ENCODE peak calls at places on chromosomes 4 and X, in nine cellular contexts. A is heart right ventricle, B is GM23338, Z is H9, K is neural progenitor cell, Y is Peyer's patch, S is psoas muscle, W is body of pancreas, M is substantia nigra. E is an unnamed sample.

GRCh38 chrX:50586407-50586806 is 115.8 kb upstream of the DGKK start:
- DNase-seq in Y (no peak), A (no peak), W (no peak), B (no peak), S (no peak), M (no peak), K (no peak), Z (no peak), E (no peak)

GRCh38 chr4:184476660-184477059 is 2.3 kb upstream of the IRF2 start:
- DNase-seq in M (peak), S (no peak), B (no peak), W (no peak), K (no peak), Y (no peak), A (no peak), Z (no peak), E (no peak)

GRCh38 chr4:105291920-105292319 is 145.2 kb downstream of the TET2 start:
- DNase-seq in Z (no peak), M (no peak), K (no peak), B (no peak), Y (no peak), W (no peak), S (no peak), A (no peak), E (no peak)

GRCh38 chrX:31449975-31450374 is 378.1 kb upstream of the FTHL17 start:
- DNase-seq in Z (no peak), M (no peak), S (no peak), K (no peak), A (no peak), B (no peak), W (no peak), Y (no peak), E (no peak)

GRCh38 chrX:2828404-2829065 is at the start of gene GYG2:
- DNase-seq in B (peak), S (no peak), M (no peak), A (no peak), Z (peak), Y (no peak), W (peak), K (peak), E (no peak)

GRCh38 chr4:15078682-15079642 is 76.7 kb downstream of the CPEB2 start:
- DNase-seq in A (no peak), Y (no peak), K (no peak), M (no peak), B (no peak), W (no peak), Z (no peak), S (no peak), E (no peak)

GRCh38 chrX:47297874-47298273 is 65.1 kb downstream of the USP11 start:
- DNase-seq in B (no peak), W (peak), Y (no peak), Z (no peak), M (no peak), A (no peak), S (no peak), K (no peak), E (no peak)

GRCh38 chr4:54542540-54543041 is 115.2 kb upstream of the KIT start:
- DNase-seq in S (no peak), M (no peak), W (no peak), Y (no peak), A (no peak), B (peak), Z (no peak), K (peak), E (no peak)

GRCh38 chr4:24489870-24490269 is 94.5 kb downstream of the DHX15 start:
- DNase-seq in S (peak), M (no peak), A (peak), W (no peak), K (no peak), B (no peak), Y (no peak), Z (no peak), E (no peak)

GRCh38 chrX:69150294-69150960 is 14.8 kb downstream of the PJA1 start:
- DNase-seq in K (no peak), S (no peak), A (no peak), Z (no peak), B (peak), W (no peak), M (no peak), Y (no peak), E (no peak)

GRCh38 chr4:126144838-126145237 is 830.1 kb downstream of the FAT4 start:
- DNase-seq in W (no peak), B (no peak), M (no peak), A (no peak), Z (no peak), K (no peak), Y (no peak), S (no peak), E (no peak)

GRCh38 chrX:129347291-129347690 is 176.0 kb downstream of the SMARCA1 start:
- DNase-seq in M (no peak), A (no peak), W (no peak), S (no peak), B (peak), Z (peak), K (peak), Y (no peak), E (no peak)

GRCh38 chr4:127400736-127401346 is 231.9 kb upstream of the INTU start:
- DNase-seq in K (peak), M (no peak), W (peak), Y (no peak), Z (peak), S (peak), B (peak), A (peak), E (no peak)

GRCh38 chrX:114611018-114611619 is 27.2 kb downstream of the HTR2C start:
- DNase-seq in Y (peak), W (peak), M (no peak), S (no peak), B (peak), Z (no peak), A (peak), K (peak), E (no peak)

GRCh38 chr4:1196421-1197183 is 24.2 kb upstream of the SPON2 start:
- DNase-seq in Z (no peak), S (no peak), K (no peak), A (no peak), M (no peak), Y (peak), B (no peak), W (no peak), E (no peak)

GRCh38 chrX:123756320-123756719 is 23.5 kb upstream of the THOC2 start:
- DNase-seq in Y (no peak), M (no peak), K (no peak), S (no peak), W (no peak), B (no peak), Z (no peak), A (no peak), E (no peak)

GRCh38 chr4:178140326-178140915 is 698.2 kb upstream of the AGA start:
- DNase-seq in W (no peak), A (no peak), K (no peak), M (no peak), Z (no peak), B (no peak), Y (no peak), S (no peak), E (no peak)

GRCh38 chrX:19852014-19853005 is 35.1 kb downstream of the SH3KBP1 start:
- DNase-seq in A (peak), Y (no peak), K (no peak), S (no peak), W (no peak), B (no peak), M (no peak), Z (no peak), E (no peak)

GRCh38 chr4:37601527-37601926 is 84.6 kb downstream of the RELL1 start:
- DNase-seq in W (peak), B (no peak), Y (no peak), A (no peak), M (no peak), Z (no peak), K (no peak), S (no peak), E (no peak)

GRCh38 chr4:184265566-184266351 is 48.1 kb upstream of the ENPP6 start:
- DNase-seq in S (no peak), Y (peak), W (no peak), A (no peak), Z (no peak), B (no peak), M (no peak), K (no peak), E (no peak)

GRCh38 chrX:123976671-123977316 is 15.3 kb downstream of the STAG2 start:
- DNase-seq in A (no peak), K (no peak), Z (no peak), S (no peak), B (peak), W (no peak), M (no peak), Y (no peak), E (no peak)

GRCh38 chrX:40066700-40067099 is 31.1 kb downstream of the BCOR start:
- DNase-seq in S (no peak), K (no peak), Y (no peak), A (no peak), B (no peak), M (no peak), Z (no peak), W (no peak), E (no peak)
- H3K27ac ChIP-seq in S (no peak), K (no peak), Y (no peak), A (no peak), B (no peak), M (no peak), Z (no peak), W (no peak), E (no peak)

GRCh38 chrX:102650903-102651241 is 411 bp upstream of the GPRASP1 start:
- DNase-seq in Z (no peak), W (no peak), A (no peak), Y (no peak), K (no peak), S (no peak), B (no peak), M (no peak), E (no peak)
- H3K27ac ChIP-seq in Z (no peak), W (no peak), A (no peak), Y (peak), K (no peak), S (no peak), B (no peak), M (no peak), E (peak)

GRCh38 chr4:88823058-88823919 is 125.7 kb upstream of the NAP1L5 start:
- DNase-seq in S (peak), Y (peak), W (peak), Z (peak), M (peak), K (peak), A (peak), B (peak), E (peak)

GRCh38 chr4:88818650-88819470 is 121.2 kb upstream of the NAP1L5 start:
- DNase-seq in A (peak), M (peak), S (peak), B (peak), K (peak), Y (peak), Z (peak), W (peak), E (no peak)

GRCh38 chr4:88820723-88821368 is 123.2 kb upstream of the NAP1L5 start:
- DNase-seq in M (no peak), Z (no peak), S (no peak), K (no peak), Y (no peak), B (peak), A (no peak), W (no peak), E (no peak)

GRCh38 chr4:88817740-88818139 is 120.1 kb upstream of the NAP1L5 start:
- DNase-seq in B (no peak), Z (no peak), Y (no peak), A (no peak), S (no peak), W (no peak), K (no peak), M (no peak), E (no peak)

GRCh38 chr4:88822034-88822433 is 124.4 kb upstream of the NAP1L5 start:
- DNase-seq in M (no peak), Z (no peak), B (no peak), S (no peak), W (no peak), K (no peak), Y (no peak), A (no peak), E (no peak)
- H3K27ac ChIP-seq in M (peak), Z (no peak), B (peak), S (peak), W (peak), K (no peak), Y (peak), A (peak), E (peak)

GRCh38 chrX:43589735-43590515 is 66.2 kb upstream of the MAOA start:
- DNase-seq in B (no peak), Z (no peak), Y (no peak), K (no peak), W (no peak), M (no peak), S (no peak), A (no peak), E (no peak)
- H3K27ac ChIP-seq in B (no peak), Z (no peak), Y (peak), K (no peak), W (peak), M (no peak), S (no peak), A (no peak), E (peak)

GRCh38 chr4:70893790-70894189 is 8.4 kb upstream of the MOB1B start:
- DNase-seq in Z (no peak), S (no peak), W (no peak), B (no peak), A (no peak), M (no peak), K (no peak), Y (no peak), E (no peak)

GRCh38 chr4:70895405-70895804 is 6.8 kb upstream of the MOB1B start:
- DNase-seq in W (no peak), Z (no peak), A (peak), B (no peak), S (no peak), Y (no peak), K (no peak), M (no peak), E (no peak)

GRCh38 chr4:70895846-70896435 is 6.2 kb upstream of the MOB1B start:
- DNase-seq in W (no peak), A (peak), K (no peak), Z (no peak), Y (no peak), M (no peak), S (no peak), B (no peak), E (no peak)

DNA sequence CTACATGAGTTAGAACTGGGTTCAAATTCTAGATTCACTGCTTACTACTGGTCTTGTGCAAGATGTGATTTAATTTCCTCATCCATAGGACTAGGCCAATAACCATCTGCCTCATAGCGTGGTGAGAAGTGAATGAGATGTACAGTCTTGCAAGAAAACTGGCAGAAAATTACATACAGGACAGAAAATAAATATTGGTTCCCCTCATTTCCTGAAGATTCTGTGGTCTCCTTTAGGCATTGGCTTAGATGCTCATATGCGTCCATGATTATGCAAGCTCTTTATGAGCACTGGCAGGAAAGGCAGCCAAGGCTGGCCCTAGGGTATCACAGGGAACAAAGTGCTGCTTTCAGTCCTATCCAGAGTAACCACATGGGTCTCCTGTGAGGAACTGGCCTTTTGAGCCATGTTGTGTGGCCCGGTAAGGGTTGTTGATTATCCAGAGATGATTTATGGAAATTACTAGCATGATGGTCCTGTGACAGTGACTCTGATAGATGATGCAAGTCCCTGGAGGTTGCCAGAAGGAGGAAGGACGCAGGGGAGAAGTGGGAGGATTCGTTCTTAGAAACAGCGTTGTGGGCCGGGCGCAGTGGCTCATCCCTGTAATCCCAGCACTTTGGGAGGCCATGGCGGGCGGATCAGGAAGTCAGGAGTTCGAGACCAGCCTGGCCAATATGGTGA is 9.9 kb upstream of the MOB1B start:
- DNase-seq in S (no peak), B (no peak), Z (no peak), M (no peak), A (peak), K (no peak), W (no peak), Y (no peak), E (no peak)
- H3K27ac ChIP-seq in S (no peak), B (no peak), Z (no peak), M (no peak), A (no peak), K (no peak), W (peak), Y (no peak), E (no peak)

GRCh38 chrX:78321809-78322208 is 5.6 kb downstream of the CYSLTR1 start:
- DNase-seq in S (no peak), K (no peak), Y (peak), W (peak), M (no peak), Z (no peak), B (no peak), A (peak), E (no peak)
- H3K27ac ChIP-seq in S (no peak), K (no peak), Y (no peak), W (no peak), M (no peak), Z (no peak), B (no peak), A (no peak), E (no peak)

DNA sequence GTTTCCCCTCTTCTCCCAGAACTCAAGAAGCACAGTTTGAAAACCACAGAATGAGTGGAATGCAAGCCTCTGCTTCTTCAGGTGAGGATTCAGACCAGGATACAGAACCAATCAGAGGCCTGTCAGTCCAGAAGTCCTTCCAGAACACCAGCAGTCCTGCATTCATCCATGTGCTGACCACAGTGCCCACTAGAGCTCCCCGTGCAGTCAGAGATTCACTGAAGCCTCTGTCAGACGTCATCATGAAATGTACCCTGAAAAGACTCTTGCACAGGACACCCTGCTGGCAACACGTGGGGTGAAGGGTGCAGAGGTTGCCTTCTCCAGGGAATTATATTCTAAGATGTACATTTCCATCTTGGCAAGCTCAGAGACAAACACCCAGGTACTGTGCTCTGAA is 75.9 kb upstream of the LSM6 start:
- DNase-seq in B (no peak), K (no peak), Z (no peak), S (no peak), A (no peak), M (no peak), W (no peak), Y (no peak), E (no peak)
- H3K27ac ChIP-seq in B (no peak), K (no peak), Z (no peak), S (no peak), A (no peak), M (no peak), W (no peak), Y (no peak), E (no peak)

DNA sequence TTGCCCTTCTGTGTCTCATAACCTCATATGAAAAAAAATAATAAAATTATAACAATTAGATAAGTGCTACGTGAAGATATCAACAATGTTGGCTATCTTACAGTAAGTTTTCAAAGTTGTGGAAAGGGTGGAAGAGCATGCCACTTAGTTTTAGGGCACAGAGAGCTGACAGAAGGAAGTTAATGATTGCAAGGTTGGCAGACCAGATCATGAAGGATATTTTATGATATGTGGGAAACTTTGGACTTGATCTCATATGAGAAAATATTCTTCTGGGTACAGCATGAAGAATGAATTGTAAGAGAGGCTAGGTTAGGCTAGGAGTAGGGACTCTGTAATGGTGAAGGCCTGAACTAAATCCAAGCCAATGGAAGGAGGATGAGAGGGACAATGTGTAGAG is 34.5 kb downstream of the MGAT4D start:
- DNase-seq in K (no peak), B (no peak), M (no peak), W (no peak), Y (no peak), Z (no peak), A (no peak), S (no peak), E (no peak)
- H3K27ac ChIP-seq in K (no peak), B (no peak), M (no peak), W (peak), Y (peak), Z (no peak), A (no peak), S (no peak), E (no peak)